ENCODE peak calls at places on chromosomes 6 and 20, in eight cellular contexts. X, A, E, D, C, P, B and W are unnamed samples.

GRCh38 chr20:10427060-10427692 is 6.8 kb downstream of the MKKS start:
- DNase-seq in X (no peak), A (peak), E (peak), D (peak), C (peak), P (peak), B (no peak), W (peak)

GRCh38 chr20:37379967-37380828 is 34.3 kb downstream of the SRC start:
- DNase-seq in X (no peak), A (no peak), E (peak), D (no peak), C (no peak), P (peak), B (no peak), W (no peak)

GRCh38 chr6:85640806-85641205 is 1.9 kb downstream of the SYNCRIP start:
- DNase-seq in X (no peak), A (no peak), E (no peak), D (no peak), C (no peak), P (no peak), B (no peak), W (no peak)

GRCh38 chr6:12325872-12326271 is 35.7 kb downstream of the EDN1 start:
- DNase-seq in X (no peak), A (no peak), E (no peak), D (no peak), C (no peak), P (no peak), B (no peak), W (no peak)

GRCh38 chr20:63664861-63665594 is 6.9 kb downstream of the RTEL1 start:
- DNase-seq in X (no peak), A (no peak), E (peak), D (peak), C (no peak), P (no peak), B (no peak), W (no peak)

GRCh38 chr6:154508573-154509375 is 1.7 kb downstream of the CNKSR3 start:
- DNase-seq in X (no peak), A (no peak), E (no peak), D (no peak), C (no peak), P (peak), B (no peak), W (no peak)

GRCh38 chr6:20866038-20866437 is 331.8 kb downstream of the CDKAL1 start:
- DNase-seq in X (no peak), A (no peak), E (no peak), D (no peak), C (no peak), P (no peak), B (no peak), W (no peak)

GRCh38 chr20:59222239-59222981 is 58.8 kb downstream of the ZNF831 start:
- DNase-seq in X (peak), A (peak), E (peak), D (peak), C (peak), P (peak), B (no peak), W (peak)

GRCh38 chr6:74939309-74939708 is 266.5 kb downstream of the COL12A1 start:
- DNase-seq in X (peak), A (no peak), E (no peak), D (peak), C (no peak), P (no peak), B (no peak), W (no peak)

GRCh38 chr20:57920971-57921370 is 211.2 kb upstream of the PMEPA1 start:
- DNase-seq in X (no peak), A (no peak), E (no peak), D (no peak), C (no peak), P (no peak), B (no peak), W (no peak)

GRCh38 chr6:79894939-79895338 is 52.4 kb downstream of the ELOVL4 start:
- DNase-seq in X (no peak), A (no peak), E (no peak), D (peak), C (no peak), P (no peak), B (no peak), W (no peak)

GRCh38 chr6:161583561-161583960 is 309.7 kb upstream of the AGPAT4 start:
- DNase-seq in X (no peak), A (no peak), E (no peak), D (no peak), C (no peak), P (no peak), B (no peak), W (no peak)

GRCh38 chr20:3645309-3646066 is 17.7 kb downstream of the GFRA4 start:
- DNase-seq in X (no peak), A (no peak), E (no peak), D (no peak), C (no peak), P (no peak), B (no peak), W (no peak)

GRCh38 chr20:32062776-32063170 is 10.7 kb downstream of the HCK start:
- DNase-seq in X (no peak), A (no peak), E (no peak), D (no peak), C (no peak), P (peak), B (no peak), W (peak)

GRCh38 chr6:168631589-168631988 is 190.6 kb downstream of the SMOC2 start:
- DNase-seq in X (no peak), A (no peak), E (no peak), D (no peak), C (no peak), P (no peak), B (no peak), W (no peak)

GRCh38 chr6:161228911-161229591 is 44.8 kb downstream of the AGPAT4 start:
- DNase-seq in X (no peak), A (no peak), E (no peak), D (peak), C (peak), P (no peak), B (no peak), W (no peak)

GRCh38 chr6:21200056-21200870 is 393.3 kb upstream of the SOX4 start:
- DNase-seq in X (no peak), A (no peak), E (no peak), D (peak), C (no peak), P (no peak), B (no peak), W (no peak)

GRCh38 chr20:12056836-12057235 is 139.1 kb downstream of the BTBD3 start:
- DNase-seq in X (no peak), A (no peak), E (peak), D (peak), C (no peak), P (no peak), B (no peak), W (no peak)

GRCh38 chr6:33851959-33852358 is 48.2 kb upstream of the MLN start:
- DNase-seq in X (peak), A (no peak), E (peak), D (peak), C (no peak), P (peak), B (no peak), W (peak)

GRCh38 chr20:31406115-31406514 is at the start of gene DEFB121:
- DNase-seq in X (no peak), A (no peak), E (no peak), D (no peak), C (no peak), P (no peak), B (no peak), W (no peak)

GRCh38 chr20:15857131-15857784 is 716.0 kb downstream of the KIF16B start:
- DNase-seq in X (no peak), A (no peak), E (no peak), D (no peak), C (no peak), P (no peak), B (no peak), W (no peak)

GRCh38 chr20:7792131-7792869 is 148.0 kb downstream of the HAO1 start:
- DNase-seq in X (no peak), A (no peak), E (no peak), D (peak), C (no peak), P (no peak), B (no peak), W (no peak)

GRCh38 chr6:74879234-74879633 is 326.6 kb downstream of the COL12A1 start:
- DNase-seq in X (no peak), A (no peak), E (no peak), D (peak), C (peak), P (no peak), B (no peak), W (no peak)

GRCh38 chr6:70415247-70415646 is 1.9 kb downstream of the FAM135A start:
- DNase-seq in X (no peak), A (no peak), E (no peak), D (no peak), C (no peak), P (no peak), B (no peak), W (no peak)

GRCh38 chr6:650098-650497 is 6.8 kb downstream of the HUS1B start:
- DNase-seq in X (no peak), A (no peak), E (no peak), D (peak), C (no peak), P (no peak), B (no peak), W (no peak)

GRCh38 chr20:33679758-33680485 is 5.7 kb upstream of the NECAB3 start:
- DNase-seq in X (no peak), A (no peak), E (no peak), D (no peak), C (no peak), P (no peak), B (no peak), W (peak)

GRCh38 chr20:33650753-33651561 is 11.2 kb upstream of the C20orf144 start:
- DNase-seq in X (no peak), A (no peak), E (no peak), D (no peak), C (no peak), P (peak), B (no peak), W (no peak)

GRCh38 chr6:8183266-8183665 is 80.9 kb upstream of the EEF1E1 start:
- DNase-seq in X (no peak), A (no peak), E (no peak), D (no peak), C (no peak), P (no peak), B (no peak), W (no peak)

GRCh38 chr6:12311106-12311505 is 20.9 kb downstream of the EDN1 start:
- DNase-seq in X (no peak), A (no peak), E (no peak), D (no peak), C (no peak), P (no peak), B (no peak), W (no peak)

GRCh38 chr6:40371095-40371494 is 216.1 kb downstream of the LRFN2 start:
- DNase-seq in X (no peak), A (no peak), E (no peak), D (no peak), C (no peak), P (no peak), B (no peak), W (no peak)

GRCh38 chr6:150668882-150669476 is 69.3 kb downstream of the PLEKHG1 start:
- DNase-seq in X (no peak), A (no peak), E (no peak), D (peak), C (no peak), P (no peak), B (no peak), W (no peak)

GRCh38 chr6:127146935-127147334 is 28.5 kb downstream of the RSPO3 start:
- DNase-seq in X (no peak), A (no peak), E (no peak), D (peak), C (peak), P (no peak), B (no peak), W (no peak)

GRCh38 chr6:16106991-16107787 is 21.7 kb upstream of the MYLIP start:
- DNase-seq in X (no peak), A (no peak), E (no peak), D (no peak), C (no peak), P (no peak), B (no peak), W (no peak)

GRCh38 chr6:31907158-31907813 is 5.4 kb upstream of the ZBTB12 start:
- DNase-seq in X (no peak), A (no peak), E (no peak), D (peak), C (peak), P (no peak), B (no peak), W (no peak)

GRCh38 chr20:13794667-13795066 is 9.8 kb downstream of the NDUFAF5 start:
- DNase-seq in X (no peak), A (no peak), E (no peak), D (no peak), C (no peak), P (no peak), B (no peak), W (no peak)

GRCh38 chr6:132764370-132764769 is 6.7 kb upstream of the VNN2 start:
- DNase-seq in X (no peak), A (no peak), E (peak), D (peak), C (peak), P (no peak), B (no peak), W (no peak)

GRCh38 chr6:25883991-25884390 is 9.9 kb upstream of the SLC17A3 start:
- DNase-seq in X (no peak), A (no peak), E (no peak), D (peak), C (no peak), P (no peak), B (no peak), W (no peak)

GRCh38 chr20:43925786-43926185 is 11.1 kb downstream of the TOX2 start:
- DNase-seq in X (no peak), A (no peak), E (no peak), D (peak), C (no peak), P (peak), B (no peak), W (peak)

GRCh38 chr6:87184762-87185250 is 29.4 kb downstream of the ZNF292 start:
- DNase-seq in X (no peak), A (no peak), E (no peak), D (no peak), C (no peak), P (no peak), B (no peak), W (no peak)
- TF ChIP-seq CTCF in X (no peak), A (no peak), E (no peak), D (no peak), C (no peak), P (no peak), B (no peak), W (no peak)

GRCh38 chr20:62121776-62122658 is at the start of gene LSM14B:
- DNase-seq in X (peak), A (peak), E (peak), D (peak), C (peak), P (peak), B (peak), W (peak)

GRCh38 chr20:62120990-62121775 is 1.1 kb upstream of the LSM14B start:
- DNase-seq in X (peak), A (no peak), E (no peak), D (no peak), C (no peak), P (peak), B (no peak), W (no peak)

GRCh38 chr20:62122659-62123449 is 579 bp downstream of the LSM14B start:
- DNase-seq in X (no peak), A (peak), E (peak), D (peak), C (no peak), P (peak), B (no peak), W (peak)

GRCh38 chr20:62126141-62126540 is 3.9 kb downstream of the LSM14B start:
- DNase-seq in X (no peak), A (no peak), E (no peak), D (no peak), C (no peak), P (no peak), B (no peak), W (no peak)

DNA sequence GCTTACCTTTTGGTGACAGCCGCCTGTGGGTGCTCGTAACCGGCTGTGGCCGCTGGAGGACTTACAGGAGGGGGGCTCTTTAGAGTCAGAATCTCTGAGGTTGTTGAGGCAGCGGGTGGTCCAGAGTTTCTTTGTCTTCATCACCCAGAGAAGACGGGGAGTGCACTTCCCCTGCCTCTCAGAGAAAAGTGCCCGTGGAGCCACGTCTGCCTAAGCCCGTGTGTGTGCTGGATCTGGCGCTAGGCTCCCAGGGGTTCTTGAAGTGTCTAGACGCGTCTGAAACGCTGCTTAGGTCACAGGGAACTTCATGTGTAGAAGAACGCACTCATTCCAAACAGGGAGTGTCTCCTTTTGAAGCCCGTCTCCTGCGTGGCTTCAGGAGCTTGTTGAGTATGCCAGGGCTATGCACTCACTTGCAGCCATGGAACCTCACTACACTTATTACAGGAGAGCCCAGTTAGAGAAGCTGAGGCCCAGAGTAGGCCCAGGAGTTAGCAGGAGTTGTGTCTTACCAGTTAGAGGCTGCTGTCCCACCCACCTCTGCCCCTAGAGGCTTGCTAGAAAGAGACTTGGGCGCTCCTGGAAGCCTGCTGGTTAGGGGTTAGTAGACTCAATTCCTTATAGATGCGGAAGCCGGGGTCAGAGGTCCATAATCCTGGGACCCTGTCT is 1.3 kb downstream of the LSM14B start:
- DNase-seq in X (no peak), A (no peak), E (peak), D (peak), C (no peak), P (no peak), B (no peak), W (no peak)
- TF ChIP-seq CTCF in X (no peak), A (no peak), E (peak), D (no peak), C (peak), P (no peak), B (no peak), W (no peak)

GRCh38 chr6:121620002-121620740 is 184.7 kb downstream of the GJA1 start:
- DNase-seq in X (no peak), A (no peak), E (peak), D (no peak), C (no peak), P (no peak), B (no peak), W (no peak)
- TF ChIP-seq CTCF in X (no peak), A (no peak), E (no peak), D (no peak), C (no peak), P (no peak), B (no peak), W (no peak)

DNA sequence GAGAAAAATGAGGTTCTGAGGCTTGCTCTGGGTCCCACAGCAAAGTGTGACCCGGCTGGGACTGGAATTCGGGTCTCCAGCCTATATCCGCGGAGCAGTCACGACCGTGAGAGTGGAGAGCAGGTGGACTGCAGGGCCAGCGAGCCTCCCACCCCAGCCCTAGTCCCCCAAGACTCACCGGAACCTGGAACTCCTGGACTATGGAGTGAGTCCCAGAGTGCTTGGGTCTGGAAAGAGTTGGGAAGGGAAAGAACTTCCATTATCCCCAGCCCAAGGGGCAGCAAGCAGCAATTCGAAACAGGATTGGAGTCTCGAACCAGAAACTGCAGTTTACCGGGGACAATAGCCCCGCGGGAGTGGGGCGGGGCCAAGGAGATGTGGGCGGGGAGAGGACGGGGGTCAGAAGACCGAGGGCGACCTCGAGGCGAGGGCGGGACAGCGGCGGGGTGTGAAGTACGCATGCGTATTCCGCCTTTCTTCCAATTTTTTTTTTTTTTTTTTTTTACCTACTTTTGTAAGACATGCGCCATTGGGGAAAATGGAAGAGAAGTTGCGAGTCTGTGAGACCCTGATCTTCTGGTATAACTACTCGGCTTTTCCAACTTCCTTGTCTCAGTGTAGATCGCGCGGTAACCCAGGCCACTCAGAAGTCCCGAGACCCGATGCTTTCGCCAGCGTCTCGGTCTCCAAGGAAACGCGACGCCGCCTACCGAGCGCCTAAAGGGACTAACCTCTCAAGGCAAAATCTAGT is at the start of gene C20orf96:
- DNase-seq in X (peak), A (peak), E (peak), D (peak), C (peak), P (peak), B (peak), W (peak)
- TF ChIP-seq CTCF in X (peak), A (no peak), E (peak), D (peak), C (peak), P (no peak), B (peak), W (no peak)